ENCODE peak calls at places on chromosome 17, in ten cellular contexts. Y is SW 1271; X is activated CD4-positive, alpha-beta memory T cell treated with anti-CD3 and anti-CD28 coated beads for 36 hours; W is H7; P is stimulated activated CD8-positive, alpha-beta memory T cell treated with anti-CD3 and anti-CD28 coated beads, Interleukin-7, amount 100 ng/mL, for 1 hour; A is astrocyte of the spinal cord; R is activated T-cell treated with anti-CD3 and anti-CD28 coated beads for 1 hour; F is RWPE1; K is cardiac muscle cell; B is anterior cingulate cortex. E is an unnamed sample.

GRCh38 chr17:76883744-76884525 is 15.7 kb downstream of the MGAT5B start:
- DNase-seq in Y (no peak), F (no peak), W (no peak), B (peak), P (no peak), X (no peak), A (no peak), K (no peak), R (no peak), E (no peak)

GRCh38 chr17:65527381-65527780 is 34.1 kb downstream of the AXIN2 start:
- DNase-seq in K (no peak), Y (no peak), X (no peak), R (no peak), A (no peak), F (no peak), W (no peak), P (no peak), B (no peak), E (no peak)

GRCh38 chr17:56320443-56320842 is 167.2 kb downstream of the ANKFN1 start:
- DNase-seq in R (no peak), F (no peak), B (no peak), X (no peak), P (no peak), W (peak), Y (no peak), K (peak), A (no peak), E (no peak)

GRCh38 chr17:44672479-44673093 is 16.3 kb downstream of the MEIOC start:
- DNase-seq in P (no peak), B (no peak), W (no peak), X (no peak), F (peak), Y (peak), K (peak), A (peak), R (no peak), E (no peak)

GRCh38 chr17:58783380-58783779 is 27.7 kb downstream of the PPM1E start:
- DNase-seq in R (no peak), Y (no peak), B (no peak), W (no peak), P (no peak), K (no peak), F (peak), A (no peak), X (no peak), E (no peak)

GRCh38 chr17:79618383-79619067 is 7.7 kb upstream of the RBFOX3 start:
- DNase-seq in A (no peak), F (no peak), R (no peak), K (no peak), P (no peak), W (peak), B (no peak), X (no peak), Y (no peak), E (no peak)

GRCh38 chr17:76992911-76993310 is 124.7 kb downstream of the MGAT5B start:
- DNase-seq in X (no peak), K (no peak), F (no peak), Y (no peak), W (no peak), B (no peak), A (no peak), R (no peak), P (no peak), E (no peak)

GRCh38 chr17:37360632-37361031 is 15.2 kb upstream of the C17orf78 start:
- DNase-seq in X (no peak), B (no peak), A (no peak), W (no peak), Y (no peak), F (peak), R (no peak), P (no peak), K (no peak), E (no peak)

GRCh38 chr17:78563189-78564145 is 13.7 kb downstream of the DNAH17 start:
- DNase-seq in A (no peak), K (no peak), F (no peak), B (no peak), R (no peak), P (no peak), W (no peak), Y (no peak), X (no peak), E (no peak)

GRCh38 chr17:77471984-77472836 is 331.4 kb downstream of the SEC14L1 start:
- DNase-seq in X (peak), R (no peak), P (no peak), Y (no peak), K (peak), B (no peak), A (peak), F (peak), W (peak), E (no peak)

GRCh38 chr17:7484964-7485377 is 805 bp downstream of the POLR2A start:
- DNase-seq in X (no peak), R (no peak), F (no peak), W (no peak), Y (no peak), A (no peak), K (no peak), B (no peak), P (no peak), E (no peak)

GRCh38 chr17:13384626-13385025 is 217.1 kb downstream of the HS3ST3A1 start:
- DNase-seq in A (no peak), W (no peak), K (no peak), P (no peak), B (no peak), F (no peak), X (no peak), R (no peak), Y (no peak), E (no peak)

GRCh38 chr17:79878346-79878745 is 39.1 kb upstream of the CBX4 start:
- DNase-seq in B (no peak), W (no peak), K (no peak), A (no peak), R (no peak), F (no peak), Y (no peak), X (no peak), P (no peak), E (no peak)

GRCh38 chr17:3635474-3636153 is 436 bp downstream of the SHPK start:
- DNase-seq in A (no peak), R (no peak), B (no peak), F (peak), W (no peak), X (no peak), Y (no peak), P (no peak), K (no peak), E (no peak)

GRCh38 chr17:9645858-9646555 is 690 bp downstream of the USP43 start:
- DNase-seq in F (peak), A (peak), P (no peak), X (peak), B (no peak), K (peak), W (peak), R (no peak), Y (peak), E (no peak)

GRCh38 chr17:33674685-33675084 is 381.6 kb upstream of the ASIC2 start:
- DNase-seq in W (peak), P (peak), F (peak), Y (peak), K (peak), B (peak), A (peak), R (peak), X (peak), E (peak)

GRCh38 chr17:80761421-80761871 is 216.8 kb downstream of the RPTOR start:
- DNase-seq in F (peak), A (peak), W (no peak), R (peak), X (peak), K (no peak), P (no peak), B (no peak), Y (peak), E (no peak)

GRCh38 chr17:82737981-82738877 is 2.8 kb downstream of the FN3K start:
- DNase-seq in A (no peak), F (no peak), Y (no peak), K (no peak), P (no peak), R (no peak), W (peak), B (peak), X (no peak), E (no peak)

GRCh38 chr17:9837551-9838471 is 12.1 kb downstream of the GLP2R start:
- DNase-seq in B (no peak), R (no peak), A (peak), W (no peak), X (no peak), P (no peak), F (peak), Y (no peak), K (no peak), E (no peak)

GRCh38 chr17:63911657-63912100 is 621 bp upstream of the CSHL1 start:
- DNase-seq in P (peak), W (peak), Y (peak), A (no peak), B (peak), R (peak), X (peak), F (peak), K (peak), E (peak)

GRCh38 chr17:55290721-55291507 is 26.2 kb downstream of the HLF start:
- DNase-seq in X (no peak), R (no peak), F (no peak), K (no peak), Y (no peak), A (no peak), B (no peak), P (no peak), W (no peak), E (no peak)

GRCh38 chr17:333626-334396 is 18.8 kb downstream of the RPH3AL start:
- DNase-seq in K (peak), Y (no peak), X (no peak), P (no peak), F (no peak), W (peak), R (peak), A (peak), B (peak), E (no peak)

GRCh38 chr17:3569534-3570137 is 12.0 kb upstream of the TRPV3 start:
- DNase-seq in Y (no peak), F (no peak), P (no peak), X (no peak), W (peak), A (no peak), K (no peak), R (no peak), B (no peak), E (no peak)

GRCh38 chr17:2335726-2336214 is 487 bp downstream of the TSR1 start:
- DNase-seq in W (peak), P (no peak), X (no peak), K (no peak), R (no peak), B (no peak), A (no peak), F (peak), Y (no peak), E (no peak)

GRCh38 chr17:3965123-3965800 is 1.0 kb upstream of the ATP2A3 start:
- DNase-seq in B (no peak), P (peak), R (peak), W (peak), A (no peak), X (peak), Y (peak), K (peak), F (no peak), E (no peak)

GRCh38 chr17:65231662-65232335 is 94.6 kb downstream of the RGS9 start:
- DNase-seq in K (peak), F (peak), A (peak), B (peak), P (no peak), Y (peak), W (peak), R (no peak), X (peak), E (no peak)

GRCh38 chr17:47778184-47778635 is 43.4 kb downstream of the OSBPL7 start:
- DNase-seq in K (no peak), R (no peak), B (no peak), P (no peak), F (no peak), X (no peak), A (no peak), W (peak), Y (no peak), E (no peak)

GRCh38 chr17:8103549-8103948 is 14.8 kb downstream of the ALOXE3 start:
- DNase-seq in X (no peak), W (no peak), Y (no peak), A (no peak), F (peak), R (no peak), B (no peak), P (no peak), K (no peak), E (no peak)

GRCh38 chr17:64099543-64099942 is 30.4 kb downstream of the ERN1 start:
- DNase-seq in F (no peak), R (no peak), B (no peak), K (no peak), P (no peak), W (no peak), Y (no peak), A (no peak), X (no peak), E (no peak)

GRCh38 chr17:62859146-62859545 is 51.0 kb upstream of the MARCHF10 start:
- DNase-seq in P (no peak), K (no peak), R (no peak), Y (no peak), A (peak), B (no peak), W (no peak), F (no peak), X (no peak), E (no peak)

GRCh38 chr17:36856169-36856568 is 81.1 kb upstream of the LHX1 start:
- DNase-seq in B (no peak), A (no peak), R (no peak), P (no peak), F (peak), Y (no peak), K (no peak), X (no peak), W (no peak), E (no peak)

GRCh38 chr17:39246274-39246673 is 20.5 kb upstream of the STAC2 start:
- DNase-seq in K (no peak), A (no peak), W (peak), Y (no peak), R (no peak), X (no peak), B (no peak), P (no peak), F (no peak), E (no peak)

GRCh38 chr17:44591223-44591622 is 33.9 kb downstream of the FZD2 start:
- DNase-seq in A (no peak), P (no peak), B (no peak), R (no peak), F (no peak), K (no peak), W (no peak), X (no peak), Y (no peak), E (no peak)

GRCh38 chr17:64507418-64507766 is 615 bp downstream of the CEP95 start:
- DNase-seq in P (no peak), B (no peak), R (no peak), W (peak), A (peak), Y (peak), F (peak), X (peak), K (peak), E (no peak)